ENCODE peak calls at places on chromosomes 11 and 22, in six cellular contexts. One of them, this sample, is unnamed.
A peak's percentile ranks its signal among the peaks of the same experiment; 100 is the strongest.

GRCh38 chr11:23767576-23767975 is 729.3 kb upstream of the LUZP2 start:
- DNase-seq in IMR-90: no peak
- DNase-seq in CD8-positive, alpha-beta T cell: no peak
- DNase-seq in NT2/D1: no peak
- DNase-seq in prostate gland: no peak
- DNase-seq in endodermal cell: no peak
- DNase-seq in this sample: no peak

GRCh38 chr22:23411739-23412138 is 168.4 kb downstream of the IGLL1 start:
- DNase-seq in IMR-90: no peak
- DNase-seq in CD8-positive, alpha-beta T cell: no peak
- DNase-seq in NT2/D1: no peak
- DNase-seq in prostate gland: no peak
- DNase-seq in endodermal cell: no peak
- DNase-seq in this sample: no peak

GRCh38 chr11:18332302-18332701 is 9.9 kb downstream of the GTF2H1 start:
- DNase-seq in IMR-90: no peak
- DNase-seq in CD8-positive, alpha-beta T cell: no peak
- DNase-seq in NT2/D1: peak; percentile 30
- DNase-seq in prostate gland: no peak
- DNase-seq in endodermal cell: no peak
- DNase-seq in this sample: no peak

GRCh38 chr11:130145975-130146776 is 13.4 kb upstream of the ST14 start:
- DNase-seq in IMR-90: no peak
- DNase-seq in CD8-positive, alpha-beta T cell: no peak
- DNase-seq in NT2/D1: no peak
- DNase-seq in prostate gland: no peak
- DNase-seq in endodermal cell: peak; percentile 97
- DNase-seq in this sample: peak; percentile 17

GRCh38 chr11:131217313-131218297 is 152.8 kb upstream of the NTM start:
- DNase-seq in IMR-90: peak; percentile 21
- DNase-seq in CD8-positive, alpha-beta T cell: no peak
- DNase-seq in NT2/D1: peak; percentile 32
- DNase-seq in prostate gland: no peak
- DNase-seq in endodermal cell: peak; percentile 72
- DNase-seq in this sample: no peak

GRCh38 chr11:57645716-57646085 is 4.0 kb downstream of the YPEL4 start:
- DNase-seq in IMR-90: no peak
- DNase-seq in CD8-positive, alpha-beta T cell: no peak
- DNase-seq in NT2/D1: no peak
- DNase-seq in prostate gland: no peak
- DNase-seq in endodermal cell: peak; percentile 55
- DNase-seq in this sample: no peak

GRCh38 chr11:6298605-6299004 is 21.7 kb downstream of the CAVIN3 start:
- DNase-seq in IMR-90: no peak
- DNase-seq in CD8-positive, alpha-beta T cell: no peak
- DNase-seq in NT2/D1: no peak
- DNase-seq in prostate gland: no peak
- DNase-seq in endodermal cell: peak; percentile 95
- DNase-seq in this sample: peak; percentile 45

GRCh38 chr22:20036535-20037392 is 15.9 kb downstream of the TANGO2 start:
- DNase-seq in IMR-90: no peak
- DNase-seq in CD8-positive, alpha-beta T cell: no peak
- DNase-seq in NT2/D1: no peak
- DNase-seq in prostate gland: no peak
- DNase-seq in endodermal cell: no peak
- DNase-seq in this sample: no peak

GRCh38 chr11:130216221-130216550 is 56.6 kb downstream of the ST14 start:
- DNase-seq in IMR-90: no peak
- DNase-seq in CD8-positive, alpha-beta T cell: no peak
- DNase-seq in NT2/D1: no peak
- DNase-seq in prostate gland: no peak
- DNase-seq in endodermal cell: no peak
- DNase-seq in this sample: no peak

GRCh38 chr22:19178065-19178658 is 374 bp downstream of the SLC25A1 start:
- DNase-seq in IMR-90: peak; percentile 11
- DNase-seq in CD8-positive, alpha-beta T cell: peak; percentile 46
- DNase-seq in NT2/D1: no peak
- DNase-seq in prostate gland: no peak
- DNase-seq in endodermal cell: peak; percentile 81
- DNase-seq in this sample: peak; percentile 43

GRCh38 chr22:35212020-35212419 is 45.3 kb upstream of the HMGXB4 start:
- DNase-seq in IMR-90: peak; percentile 65
- DNase-seq in CD8-positive, alpha-beta T cell: no peak
- DNase-seq in NT2/D1: no peak
- DNase-seq in prostate gland: peak; percentile 33
- DNase-seq in endodermal cell: peak; percentile 52
- DNase-seq in this sample: peak; percentile 82

GRCh38 chr22:39278040-39278439 is 33.3 kb upstream of the PDGFB start:
- DNase-seq in IMR-90: peak; percentile 53
- DNase-seq in CD8-positive, alpha-beta T cell: no peak
- DNase-seq in NT2/D1: no peak
- DNase-seq in prostate gland: no peak
- DNase-seq in endodermal cell: no peak
- DNase-seq in this sample: peak; percentile 72

GRCh38 chr22:26666035-26666338 is 8.6 kb downstream of the MIAT start:
- DNase-seq in IMR-90: peak; percentile 75
- DNase-seq in CD8-positive, alpha-beta T cell: no peak
- DNase-seq in NT2/D1: no peak
- DNase-seq in prostate gland: no peak
- DNase-seq in endodermal cell: no peak
- DNase-seq in this sample: peak; percentile 60

GRCh38 chr22:20177217-20177911 is 26.5 kb upstream of the CCDC188 start:
- DNase-seq in IMR-90: no peak
- DNase-seq in CD8-positive, alpha-beta T cell: no peak
- DNase-seq in NT2/D1: no peak
- DNase-seq in prostate gland: no peak
- DNase-seq in endodermal cell: no peak
- DNase-seq in this sample: no peak

GRCh38 chr11:58927393-58928081 is 11.8 kb upstream of the GLYATL1 start:
- DNase-seq in IMR-90: peak; percentile 29
- DNase-seq in CD8-positive, alpha-beta T cell: no peak
- DNase-seq in NT2/D1: peak; percentile 84
- DNase-seq in prostate gland: peak; percentile 37
- DNase-seq in endodermal cell: peak; percentile 98
- DNase-seq in this sample: no peak

GRCh38 chr22:16949561-16949960 is 58.5 kb downstream of the GAB4 start:
- DNase-seq in IMR-90: no peak
- DNase-seq in CD8-positive, alpha-beta T cell: no peak
- DNase-seq in NT2/D1: no peak
- DNase-seq in prostate gland: peak; percentile 7
- DNase-seq in endodermal cell: no peak
- DNase-seq in this sample: peak; percentile 89

GRCh38 chr22:31399211-31400022 is at the start of gene DRG1:
- DNase-seq in IMR-90: peak; percentile 92
- DNase-seq in CD8-positive, alpha-beta T cell: peak; percentile 97
- DNase-seq in NT2/D1: peak; percentile 88
- DNase-seq in prostate gland: peak; percentile 95
- DNase-seq in endodermal cell: peak; percentile 99
- DNase-seq in this sample: peak; percentile 97

GRCh38 chr22:31394326-31394725 is 5.1 kb upstream of the DRG1 start:
- DNase-seq in IMR-90: peak; percentile 57
- DNase-seq in CD8-positive, alpha-beta T cell: no peak
- DNase-seq in NT2/D1: no peak
- DNase-seq in prostate gland: no peak
- DNase-seq in endodermal cell: no peak
- DNase-seq in this sample: no peak

DNA sequence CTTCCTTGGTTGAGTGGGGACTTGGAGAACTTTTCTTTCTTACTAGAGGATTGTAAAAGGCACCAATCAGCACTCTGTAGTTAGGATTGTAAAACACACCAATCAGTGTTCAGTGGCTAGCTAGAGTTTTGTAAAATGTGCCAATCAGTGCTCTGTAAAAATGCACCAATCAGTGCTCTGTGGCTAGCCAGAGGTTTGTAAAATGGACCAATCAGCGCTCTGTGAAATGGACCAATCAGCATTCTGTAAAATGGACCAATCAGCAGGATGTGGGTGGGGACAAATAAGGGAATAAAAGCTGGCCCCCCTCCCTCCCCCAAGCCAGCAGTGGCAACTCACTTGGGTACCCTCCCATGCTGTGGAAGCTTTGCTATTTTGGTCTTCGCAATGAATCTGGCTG is 5.5 kb upstream of the DRG1 start:
- DNase-seq in IMR-90: no peak
- DNase-seq in CD8-positive, alpha-beta T cell: no peak
- DNase-seq in NT2/D1: no peak
- DNase-seq in prostate gland: no peak
- DNase-seq in endodermal cell: no peak
- DNase-seq in this sample: no peak
- H3K4me3 ChIP-seq in IMR-90: no peak overlapping the region
- H3K4me3 ChIP-seq in CD8-positive, alpha-beta T cell: no peak overlapping the region
- H3K4me3 ChIP-seq in NT2/D1: no peak overlapping the region
- H3K4me3 ChIP-seq in prostate gland: no peak overlapping the region
- H3K4me3 ChIP-seq in endodermal cell: no peak overlapping the region
- H3K4me3 ChIP-seq in this sample: no peak overlapping the region

DNA sequence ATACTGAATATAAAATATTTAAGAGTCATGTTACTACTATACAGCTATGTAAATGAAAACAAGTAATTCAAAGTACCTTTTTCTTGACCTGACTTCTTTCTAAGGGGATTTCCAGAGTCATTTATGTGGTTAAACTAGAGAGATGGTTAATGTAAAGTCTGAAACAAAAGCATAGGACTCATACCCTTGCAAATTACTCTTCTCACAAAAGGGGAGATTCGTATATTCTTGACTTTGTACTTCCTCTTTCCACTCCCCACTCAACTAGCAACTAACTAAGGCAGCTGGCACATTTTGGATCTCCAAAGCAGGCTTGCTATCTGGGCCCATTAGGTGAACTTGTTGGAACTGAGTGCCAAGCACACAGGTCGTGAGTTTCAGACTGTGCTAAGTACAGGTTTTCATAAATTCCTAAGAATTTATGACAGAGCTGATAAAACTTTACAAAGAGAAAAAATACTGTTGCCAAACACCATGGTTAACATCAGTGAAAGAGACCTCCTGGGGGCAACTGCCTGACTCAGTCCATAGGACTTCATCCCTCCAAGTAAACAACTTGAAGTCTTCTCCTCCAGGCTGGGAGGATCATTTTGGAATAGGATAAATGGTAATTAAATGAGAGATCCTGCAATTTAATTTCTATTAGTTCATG is 77.0 kb upstream of the DDI1 start:
- DNase-seq in IMR-90: peak; percentile 79
- DNase-seq in CD8-positive, alpha-beta T cell: no peak
- DNase-seq in NT2/D1: no peak
- DNase-seq in prostate gland: no peak
- DNase-seq in endodermal cell: no peak
- DNase-seq in this sample: peak; percentile 78
- H3K9me3 ChIP-seq in IMR-90: peaks cover 5% of the 10 kb centered on the region
- H3K9me3 ChIP-seq in CD8-positive, alpha-beta T cell: no peaks in the 10 kb centered on the region
- H3K9me3 ChIP-seq in NT2/D1: no peaks in the 10 kb centered on the region
- H3K9me3 ChIP-seq in prostate gland: no peaks in the 10 kb centered on the region
- H3K9me3 ChIP-seq in endodermal cell: peaks cover 5% of the 10 kb centered on the region
- H3K9me3 ChIP-seq in this sample: peaks cover 23% of the 10 kb centered on the region

GRCh38 chr11:61058583-61059259 is 43.6 kb upstream of the CD5 start:
- DNase-seq in IMR-90: no peak
- DNase-seq in CD8-positive, alpha-beta T cell: no peak
- DNase-seq in NT2/D1: no peak
- DNase-seq in prostate gland: no peak
- DNase-seq in endodermal cell: peak; percentile 20
- DNase-seq in this sample: no peak

GRCh38 chr11:61059260-61059752 is 43.0 kb upstream of the CD5 start:
- DNase-seq in IMR-90: no peak
- DNase-seq in CD8-positive, alpha-beta T cell: no peak
- DNase-seq in NT2/D1: no peak
- DNase-seq in prostate gland: no peak
- DNase-seq in endodermal cell: peak; percentile 19
- DNase-seq in this sample: no peak

GRCh38 chr11:61056981-61057380 is 45.3 kb upstream of the CD5 start:
- DNase-seq in IMR-90: no peak
- DNase-seq in CD8-positive, alpha-beta T cell: no peak
- DNase-seq in NT2/D1: no peak
- DNase-seq in prostate gland: no peak
- DNase-seq in endodermal cell: peak; percentile 45
- DNase-seq in this sample: no peak

GRCh38 chr11:61056566-61056965 is 45.7 kb upstream of the CD5 start:
- DNase-seq in IMR-90: no peak
- DNase-seq in CD8-positive, alpha-beta T cell: no peak
- DNase-seq in NT2/D1: peak; percentile 48
- DNase-seq in prostate gland: no peak
- DNase-seq in endodermal cell: peak; percentile 59
- DNase-seq in this sample: no peak

DNA sequence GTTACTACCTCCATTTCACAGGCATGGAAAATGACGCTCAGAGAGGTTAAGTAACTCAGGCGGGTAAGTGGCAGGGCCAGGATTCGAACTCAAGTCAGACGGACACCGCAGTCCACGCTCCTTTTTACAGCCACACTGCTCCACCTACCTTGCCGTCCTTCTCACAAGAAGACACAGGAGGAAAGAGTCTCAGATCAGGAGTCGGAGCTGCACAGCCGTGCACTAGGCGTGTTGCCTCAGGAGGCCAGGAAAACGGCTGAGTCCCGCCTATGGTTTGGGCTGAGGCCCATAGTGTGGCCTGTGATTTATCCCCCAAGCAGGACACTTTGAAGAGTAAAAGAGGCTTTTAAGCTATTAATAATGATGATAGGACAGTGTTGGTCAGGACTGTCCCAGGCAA is 44.7 kb upstream of the CD5 start:
- DNase-seq in IMR-90: no peak
- DNase-seq in CD8-positive, alpha-beta T cell: no peak
- DNase-seq in NT2/D1: no peak
- DNase-seq in prostate gland: no peak
- DNase-seq in endodermal cell: peak; percentile 13
- DNase-seq in this sample: no peak
- H3K27me3 ChIP-seq in IMR-90: peaks cover 25% of the 10 kb centered on the region
- H3K27me3 ChIP-seq in CD8-positive, alpha-beta T cell: no peaks in the 10 kb centered on the region
- H3K27me3 ChIP-seq in NT2/D1: no peaks in the 10 kb centered on the region
- H3K27me3 ChIP-seq in prostate gland: no peaks in the 10 kb centered on the region
- H3K27me3 ChIP-seq in endodermal cell: no peaks in the 10 kb centered on the region
- H3K27me3 ChIP-seq in this sample: no peaks in the 10 kb centered on the region

GRCh38 chr11:64867748-64868462 is 10.5 kb downstream of the EHD1 start:
- DNase-seq in IMR-90: no peak
- DNase-seq in CD8-positive, alpha-beta T cell: no peak
- DNase-seq in NT2/D1: no peak
- DNase-seq in prostate gland: no peak
- DNase-seq in endodermal cell: no peak
- DNase-seq in this sample: no peak

GRCh38 chr11:64864135-64864472 is 14.3 kb downstream of the EHD1 start:
- DNase-seq in IMR-90: no peak
- DNase-seq in CD8-positive, alpha-beta T cell: no peak
- DNase-seq in NT2/D1: no peak
- DNase-seq in prostate gland: no peak
- DNase-seq in endodermal cell: no peak
- DNase-seq in this sample: peak; percentile 37

GRCh38 chr11:64865286-64866172 is 12.9 kb downstream of the EHD1 start:
- DNase-seq in IMR-90: peak; percentile 92
- DNase-seq in CD8-positive, alpha-beta T cell: no peak
- DNase-seq in NT2/D1: no peak
- DNase-seq in prostate gland: no peak
- DNase-seq in endodermal cell: no peak
- DNase-seq in this sample: no peak

GRCh38 chr11:64864473-64865285 is 13.7 kb downstream of the EHD1 start:
- DNase-seq in IMR-90: peak; percentile 97
- DNase-seq in CD8-positive, alpha-beta T cell: peak; percentile 55
- DNase-seq in NT2/D1: no peak
- DNase-seq in prostate gland: peak; percentile 32
- DNase-seq in endodermal cell: no peak
- DNase-seq in this sample: peak; percentile 94

DNA sequence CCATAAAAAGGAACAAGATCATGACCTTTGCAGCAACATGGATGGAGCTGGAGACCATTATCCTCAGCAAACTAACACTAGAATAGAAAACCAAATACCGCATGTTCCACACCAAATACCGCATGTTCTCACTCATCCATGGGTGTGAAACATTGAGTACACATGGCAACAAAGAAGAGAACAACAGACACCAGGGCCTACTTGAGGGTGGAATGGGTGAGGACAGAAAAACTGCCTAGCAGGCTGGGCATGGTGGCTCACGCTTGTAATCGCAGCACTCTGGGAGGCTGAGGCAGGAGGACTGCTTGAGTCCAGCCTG is 12.3 kb downstream of the EHD1 start:
- DNase-seq in IMR-90: no peak
- DNase-seq in CD8-positive, alpha-beta T cell: no peak
- DNase-seq in NT2/D1: no peak
- DNase-seq in prostate gland: no peak
- DNase-seq in endodermal cell: no peak
- DNase-seq in this sample: no peak
- H3K4me3 ChIP-seq in IMR-90: no peak overlapping the region
- H3K4me3 ChIP-seq in CD8-positive, alpha-beta T cell: no peak overlapping the region
- H3K4me3 ChIP-seq in NT2/D1: no peak overlapping the region
- H3K4me3 ChIP-seq in prostate gland: no peak overlapping the region
- H3K4me3 ChIP-seq in endodermal cell: no peak overlapping the region
- H3K4me3 ChIP-seq in this sample: no peak overlapping the region